ENCODE peak calls at places on chromosomes 7 and 10, in seven cellular contexts. Z is left lung, S is fibroblast of villous mesenchyme, C is astrocyte of the spinal cord, K is GM23338, M is foreskin fibroblast, R is spleen. G is an unnamed sample.

GRCh38 chr10:133131754-133132710 is 28.0 kb upstream of the KNDC1 start:
- DNase-seq in Z (peak), S (no peak), C (no peak), K (no peak), M (no peak), R (peak), G (no peak)

GRCh38 chr10:107834706-107835105 is 670.2 kb upstream of the SORCS1 start:
- DNase-seq in Z (no peak), S (no peak), C (no peak), K (no peak), M (no peak), R (no peak), G (no peak)

GRCh38 chr7:1459930-1460756 is 873 bp upstream of the MICALL2 start:
- DNase-seq in Z (no peak), S (peak), C (peak), K (no peak), M (no peak), R (peak), G (no peak)

GRCh38 chr10:64041185-64041988 is 520.2 kb downstream of the REEP3 start:
- DNase-seq in Z (peak), S (peak), C (peak), K (peak), M (peak), R (peak), G (peak)

GRCh38 chr7:43954524-43955228 is 28.4 kb downstream of the UBE2D4 start:
- DNase-seq in Z (no peak), S (peak), C (peak), K (peak), M (peak), R (no peak), G (peak)

GRCh38 chr7:95213809-95214492 is 110.4 kb downstream of the PON1 start:
- DNase-seq in Z (no peak), S (peak), C (peak), K (no peak), M (peak), R (peak), G (no peak)

GRCh38 chr10:19788075-19788686 is 28.1 kb upstream of the PLXDC2 start:
- DNase-seq in Z (no peak), S (peak), C (peak), K (peak), M (peak), R (no peak), G (peak)

GRCh38 chr7:115654384-115655181 is 376.0 kb downstream of the TFEC start:
- DNase-seq in Z (no peak), S (no peak), C (no peak), K (no peak), M (no peak), R (no peak), G (no peak)

GRCh38 chr10:59363446-59363958 is 1.2 kb upstream of the FAM13C start:
- DNase-seq in Z (no peak), S (no peak), C (no peak), K (no peak), M (no peak), R (no peak), G (no peak)

GRCh38 chr10:32259551-32259950 is 87.4 kb downstream of the EPC1 start:
- DNase-seq in Z (no peak), S (no peak), C (no peak), K (no peak), M (no peak), R (no peak), G (no peak)

GRCh38 chr10:99328579-99329237 is 448 bp upstream of the CNNM1 start:
- DNase-seq in Z (no peak), S (peak), C (no peak), K (peak), M (no peak), R (no peak), G (no peak)

GRCh38 chr10:43041422-43042342 is 35.2 kb upstream of the RET start:
- DNase-seq in Z (peak), S (no peak), C (no peak), K (no peak), M (no peak), R (peak), G (no peak)

GRCh38 chr10:114498413-114499111 is 94.3 kb upstream of the AFAP1L2 start:
- DNase-seq in Z (no peak), S (no peak), C (no peak), K (no peak), M (no peak), R (no peak), G (no peak)

DNA sequence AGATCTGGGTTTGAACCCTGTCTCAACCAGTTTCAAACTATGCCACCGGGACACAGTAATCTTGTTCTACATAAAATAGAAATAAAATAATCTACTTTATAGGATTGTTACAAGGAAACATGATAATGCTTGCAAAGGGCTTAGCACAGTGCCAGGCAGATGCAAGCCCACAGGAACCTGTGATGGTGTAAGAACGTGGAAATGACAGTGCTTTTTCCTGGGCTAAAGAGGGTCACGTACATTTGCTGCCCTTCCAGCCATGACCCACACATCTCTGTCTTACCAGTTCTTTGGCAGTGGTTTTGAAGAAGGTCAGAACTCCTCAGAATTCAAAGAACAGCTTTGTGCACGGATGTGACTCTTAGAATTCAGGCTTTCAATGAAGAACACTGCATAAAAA is 282.9 kb downstream of the CSTF2T start:
- DNase-seq in Z (no peak), S (no peak), C (no peak), K (no peak), M (no peak), R (no peak), G (no peak)
- H3K4me3 ChIP-seq in Z (no peak), S (no peak), C (no peak), K (no peak), M (no peak), R (no peak), G (no peak)

DNA sequence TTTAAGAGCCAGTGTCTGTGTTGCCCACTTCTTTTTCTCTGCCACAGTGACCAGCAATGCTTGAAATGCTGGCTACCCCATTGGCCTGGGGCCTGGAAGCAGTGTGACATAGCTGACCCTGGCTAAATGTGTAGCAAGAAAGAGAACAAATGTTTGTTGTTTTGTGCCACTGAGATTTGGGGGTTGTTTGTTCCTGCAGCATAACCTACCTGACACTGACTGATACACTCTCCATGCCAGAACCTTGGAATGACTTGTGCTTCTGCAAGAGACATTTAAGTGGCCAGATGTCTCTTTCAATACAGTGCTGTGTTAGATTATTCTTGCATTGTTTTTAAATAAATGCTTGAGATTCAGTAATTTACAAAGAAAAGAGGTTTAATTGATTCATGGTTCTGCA is 411.5 kb downstream of the TYW1 start:
- DNase-seq in Z (no peak), S (no peak), C (no peak), K (no peak), M (no peak), R (no peak), G (no peak)
- H3K4me3 ChIP-seq in Z (no peak), S (no peak), C (no peak), K (no peak), M (no peak), R (no peak), G (no peak)

GRCh38 chr7:50276446-50276845 is 28.1 kb upstream of the IKZF1 start:
- DNase-seq in Z (no peak), S (no peak), C (no peak), K (no peak), M (no peak), R (no peak), G (no peak)

GRCh38 chr7:50273870-50274269 is 30.6 kb upstream of the IKZF1 start:
- DNase-seq in Z (no peak), S (no peak), C (no peak), K (no peak), M (no peak), R (no peak), G (no peak)

GRCh38 chr7:50273301-50273700 is 31.2 kb upstream of the IKZF1 start:
- DNase-seq in Z (no peak), S (no peak), C (no peak), K (no peak), M (no peak), R (no peak), G (no peak)

GRCh38 chr7:50274361-50274760 is 30.2 kb upstream of the IKZF1 start:
- DNase-seq in Z (no peak), S (no peak), C (no peak), K (no peak), M (no peak), R (no peak), G (no peak)

GRCh38 chr7:50275430-50275829 is 29.1 kb upstream of the IKZF1 start:
- DNase-seq in Z (no peak), S (no peak), C (no peak), K (no peak), M (no peak), R (no peak), G (no peak)
- H3K4me3 ChIP-seq in Z (no peak), S (no peak), C (no peak), K (no peak), M (no peak), R (no peak), G (no peak)

GRCh38 chr10:46254467-46254866 is 32.3 kb upstream of the ANTXRL start:
- DNase-seq in Z (no peak), S (no peak), C (no peak), K (no peak), M (no peak), R (no peak), G (no peak)
- H3K4me3 ChIP-seq in Z (no peak), S (no peak), C (no peak), K (no peak), M (no peak), R (no peak), G (no peak)

DNA sequence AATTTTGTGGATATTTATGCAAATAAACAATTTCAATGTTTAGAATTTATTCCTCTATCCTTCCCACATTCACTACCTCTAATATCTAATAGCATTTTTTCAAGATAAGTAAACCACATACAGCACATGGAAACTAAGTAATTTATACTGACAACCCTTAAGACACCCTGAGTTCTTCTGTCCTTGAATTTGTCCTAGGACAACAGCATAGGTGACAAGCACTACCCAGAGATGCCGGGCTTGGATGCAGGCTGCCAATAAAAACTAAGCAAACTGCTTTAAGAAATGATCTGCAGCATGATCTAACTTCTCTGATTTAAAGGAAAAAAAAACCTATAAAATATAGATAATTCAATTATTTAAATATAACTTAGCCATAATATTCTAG is 22.7 kb downstream of the NT5C3A start:
- DNase-seq in Z (no peak), S (peak), C (no peak), K (no peak), M (no peak), R (no peak), G (no peak)
- H3K4me3 ChIP-seq in Z (peak), S (peak), C (peak), K (no peak), M (peak), R (peak), G (no peak)

GRCh38 chr10:2335626-2336025 is 598.3 kb upstream of the ADARB2 start:
- DNase-seq in Z (no peak), S (no peak), C (no peak), K (no peak), M (no peak), R (no peak), G (no peak)

GRCh38 chr10:2341298-2341697 is 604.0 kb upstream of the ADARB2 start:
- DNase-seq in Z (no peak), S (no peak), C (no peak), K (no peak), M (no peak), R (no peak), G (no peak)
- H3K4me3 ChIP-seq in Z (no peak), S (no peak), C (no peak), K (no peak), M (no peak), R (no peak), G (no peak)

GRCh38 chr7:18534481-18534880 is 38.9 kb downstream of the HDAC9 start:
- DNase-seq in Z (no peak), S (no peak), C (no peak), K (no peak), M (no peak), R (no peak), G (no peak)

GRCh38 chr7:18535811-18536413 is 40.4 kb downstream of the HDAC9 start:
- DNase-seq in Z (no peak), S (no peak), C (no peak), K (peak), M (no peak), R (no peak), G (no peak)

GRCh38 chr7:18531539-18531938 is 36.0 kb downstream of the HDAC9 start:
- DNase-seq in Z (no peak), S (no peak), C (no peak), K (no peak), M (no peak), R (no peak), G (no peak)

GRCh38 chr7:18530224-18531179 is 35.0 kb downstream of the HDAC9 start:
- DNase-seq in Z (no peak), S (no peak), C (no peak), K (no peak), M (no peak), R (no peak), G (no peak)

DNA sequence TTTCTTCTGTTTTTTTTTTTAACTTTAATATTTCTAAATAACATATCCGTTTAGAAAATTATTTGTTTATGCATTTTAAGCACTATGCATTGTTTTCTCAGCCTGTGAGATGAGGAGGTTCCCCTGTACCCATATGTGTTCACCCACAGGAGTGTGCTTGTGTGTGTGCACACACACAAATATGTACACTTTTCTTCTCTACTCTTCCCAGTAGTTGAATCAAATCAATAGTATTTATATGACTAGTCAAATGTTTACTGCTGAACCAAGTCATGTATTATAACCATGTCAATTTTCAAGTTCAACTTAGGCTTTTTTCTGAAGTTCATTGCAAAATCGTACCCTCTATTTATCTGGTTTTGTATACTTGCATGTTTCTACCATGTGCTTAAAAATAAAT is 37.3 kb downstream of the HDAC9 start:
- DNase-seq in Z (no peak), S (no peak), C (no peak), K (no peak), M (no peak), R (no peak), G (no peak)
- H3K4me3 ChIP-seq in Z (no peak), S (no peak), C (no peak), K (no peak), M (no peak), R (no peak), G (no peak)

GRCh38 chr10:11716704-11717103 is 25.5 kb upstream of the ECHDC3 start:
- DNase-seq in Z (no peak), S (no peak), C (no peak), K (no peak), M (no peak), R (no peak), G (no peak)
- H3K4me3 ChIP-seq in Z (no peak), S (no peak), C (no peak), K (no peak), M (no peak), R (no peak), G (no peak)